ENCODE peak calls at places on chromosome 14, in four cellular contexts. One of them, this sample, is unnamed.

GRCh38 chr14:104749958-104750529 is 2.9 kb upstream of the SIVA1 start:
- DNase-seq in occipital lobe: no peak
- DNase-seq in activated CD4-positive, CD25-positive, alpha-beta regulatory T cell: no peak
- DNase-seq in GM04504: no peak
- DNase-seq in this sample: no peak

GRCh38 chr14:58789756-58790155 is 152.0 kb downstream of the DACT1 start:
- DNase-seq in occipital lobe: no peak
- DNase-seq in GM04504: no peak
- DNase-seq in activated CD4-positive, CD25-positive, alpha-beta regulatory T cell: no peak
- DNase-seq in this sample: no peak

GRCh38 chr14:28365510-28365909 is 401.1 kb upstream of the FOXG1 start:
- DNase-seq in GM04504: no peak
- DNase-seq in occipital lobe: no peak
- DNase-seq in activated CD4-positive, CD25-positive, alpha-beta regulatory T cell: no peak
- DNase-seq in this sample: no peak

GRCh38 chr14:91152499-91152898 is 38.6 kb downstream of the DGLUCY start:
- DNase-seq in GM04504: no peak
- DNase-seq in activated CD4-positive, CD25-positive, alpha-beta regulatory T cell: no peak
- DNase-seq in occipital lobe: no peak
- DNase-seq in this sample: no peak

GRCh38 chr14:56378046-56378445 is 201.6 kb upstream of the TMEM260 start:
- DNase-seq in activated CD4-positive, CD25-positive, alpha-beta regulatory T cell: no peak
- DNase-seq in GM04504: no peak
- DNase-seq in occipital lobe: no peak
- DNase-seq in this sample: no peak

GRCh38 chr14:50012644-50013043 is 103.7 kb downstream of the VCPKMT start:
- DNase-seq in GM04504: no peak
- DNase-seq in activated CD4-positive, CD25-positive, alpha-beta regulatory T cell: no peak
- DNase-seq in occipital lobe: no peak
- DNase-seq in this sample: no peak

GRCh38 chr14:23829736-23830474 is 123.7 kb upstream of the DHRS4 start:
- DNase-seq in occipital lobe: peak; percentile 2
- DNase-seq in activated CD4-positive, CD25-positive, alpha-beta regulatory T cell: no peak
- DNase-seq in GM04504: peak; percentile 76
- DNase-seq in this sample: no peak

GRCh38 chr14:98466807-98467206 is 805.2 kb downstream of the BCL11B start:
- DNase-seq in activated CD4-positive, CD25-positive, alpha-beta regulatory T cell: no peak
- DNase-seq in occipital lobe: no peak
- DNase-seq in GM04504: peak; percentile 28
- DNase-seq in this sample: no peak

GRCh38 chr14:104164512-104164911 is 26.1 kb downstream of the KIF26A start:
- DNase-seq in occipital lobe: no peak
- DNase-seq in activated CD4-positive, CD25-positive, alpha-beta regulatory T cell: no peak
- DNase-seq in GM04504: no peak
- DNase-seq in this sample: no peak

GRCh38 chr14:89669209-89669608 is 252.2 kb upstream of the FOXN3 start:
- DNase-seq in activated CD4-positive, CD25-positive, alpha-beta regulatory T cell: no peak
- DNase-seq in GM04504: no peak
- DNase-seq in occipital lobe: no peak
- DNase-seq in this sample: no peak

GRCh38 chr14:72000907-72001306 is 68.7 kb downstream of the RGS6 start:
- DNase-seq in activated CD4-positive, CD25-positive, alpha-beta regulatory T cell: no peak
- DNase-seq in GM04504: no peak
- DNase-seq in occipital lobe: no peak
- DNase-seq in this sample: no peak

GRCh38 chr14:105927094-105927475 is 400.7 kb downstream of the TMEM121 start:
- DNase-seq in GM04504: no peak
- DNase-seq in activated CD4-positive, CD25-positive, alpha-beta regulatory T cell: no peak
- DNase-seq in occipital lobe: no peak
- DNase-seq in this sample: no peak

GRCh38 chr14:93112891-93113677 is 2.6 kb downstream of the ITPK1 start:
- DNase-seq in activated CD4-positive, CD25-positive, alpha-beta regulatory T cell: peak; percentile 61
- DNase-seq in occipital lobe: peak; percentile 46
- DNase-seq in GM04504: peak; percentile 53
- DNase-seq in this sample: peak; percentile 61

GRCh38 chr14:64758711-64759554 is 54.7 kb downstream of the PLEKHG3 start:
- DNase-seq in activated CD4-positive, CD25-positive, alpha-beta regulatory T cell: no peak
- DNase-seq in occipital lobe: no peak
- DNase-seq in GM04504: peak; percentile 60
- DNase-seq in this sample: no peak

GRCh38 chr14:101810897-101811620 is 49.5 kb downstream of the PPP2R5C start:
- DNase-seq in GM04504: no peak
- DNase-seq in occipital lobe: no peak
- DNase-seq in activated CD4-positive, CD25-positive, alpha-beta regulatory T cell: no peak
- DNase-seq in this sample: no peak

GRCh38 chr14:82647088-82647697 is 1113.5 kb upstream of the SEL1L start:
- DNase-seq in occipital lobe: no peak
- DNase-seq in GM04504: no peak
- DNase-seq in activated CD4-positive, CD25-positive, alpha-beta regulatory T cell: no peak
- DNase-seq in this sample: no peak

GRCh38 chr14:78491015-78491414 is 320.8 kb downstream of the NRXN3 start:
- DNase-seq in GM04504: no peak
- DNase-seq in activated CD4-positive, CD25-positive, alpha-beta regulatory T cell: no peak
- DNase-seq in occipital lobe: no peak
- DNase-seq in this sample: no peak

GRCh38 chr14:76423534-76423933 is 47.6 kb downstream of the ESRRB start:
- DNase-seq in occipital lobe: no peak
- DNase-seq in GM04504: no peak
- DNase-seq in activated CD4-positive, CD25-positive, alpha-beta regulatory T cell: no peak
- DNase-seq in this sample: no peak

GRCh38 chr14:92244805-92245204 is 78.2 kb upstream of the SLC24A4 start:
- DNase-seq in activated CD4-positive, CD25-positive, alpha-beta regulatory T cell: no peak
- DNase-seq in GM04504: no peak
- DNase-seq in occipital lobe: no peak
- DNase-seq in this sample: no peak

GRCh38 chr14:67673451-67673850 is 981 bp downstream of the VTI1B start:
- DNase-seq in activated CD4-positive, CD25-positive, alpha-beta regulatory T cell: no peak
- DNase-seq in occipital lobe: no peak
- DNase-seq in GM04504: no peak
- DNase-seq in this sample: no peak

GRCh38 chr14:78345346-78345745 is 175.2 kb downstream of the NRXN3 start:
- DNase-seq in activated CD4-positive, CD25-positive, alpha-beta regulatory T cell: no peak
- DNase-seq in GM04504: no peak
- DNase-seq in occipital lobe: no peak
- DNase-seq in this sample: no peak

GRCh38 chr14:50320279-50320678 is 8.2 kb downstream of the DMAC2L start:
- DNase-seq in GM04504: no peak
- DNase-seq in activated CD4-positive, CD25-positive, alpha-beta regulatory T cell: no peak
- DNase-seq in occipital lobe: no peak
- DNase-seq in this sample: no peak

GRCh38 chr14:100582496-100583165 is 4.6 kb downstream of the BEGAIN start:
- DNase-seq in GM04504: no peak
- DNase-seq in activated CD4-positive, CD25-positive, alpha-beta regulatory T cell: no peak
- DNase-seq in occipital lobe: no peak
- DNase-seq in this sample: no peak

GRCh38 chr14:24937300-24937699 is 112.6 kb downstream of the STXBP6 start:
- DNase-seq in occipital lobe: no peak
- DNase-seq in GM04504: no peak
- DNase-seq in activated CD4-positive, CD25-positive, alpha-beta regulatory T cell: no peak
- DNase-seq in this sample: no peak

GRCh38 chr14:29421156-29421728 is 506.4 kb downstream of the PRKD1 start:
- DNase-seq in GM04504: no peak
- DNase-seq in occipital lobe: no peak
- DNase-seq in activated CD4-positive, CD25-positive, alpha-beta regulatory T cell: no peak
- DNase-seq in this sample: no peak

GRCh38 chr14:23005861-23006534 is 3.9 kb downstream of the C14orf93 start:
- DNase-seq in occipital lobe: no peak
- DNase-seq in activated CD4-positive, CD25-positive, alpha-beta regulatory T cell: no peak
- DNase-seq in GM04504: no peak
- DNase-seq in this sample: no peak

GRCh38 chr14:99735189-99736135 is 51.4 kb downstream of the CYP46A1 start:
- DNase-seq in occipital lobe: no peak
- DNase-seq in GM04504: no peak
- DNase-seq in activated CD4-positive, CD25-positive, alpha-beta regulatory T cell: no peak
- DNase-seq in this sample: no peak

GRCh38 chr14:31884238-31884637 is 192.9 kb upstream of the ARHGAP5 start:
- DNase-seq in occipital lobe: no peak
- DNase-seq in activated CD4-positive, CD25-positive, alpha-beta regulatory T cell: no peak
- DNase-seq in GM04504: no peak
- DNase-seq in this sample: no peak

GRCh38 chr14:101362529-101363260 is 198.6 kb upstream of the DIO3 start:
- DNase-seq in occipital lobe: no peak
- DNase-seq in activated CD4-positive, CD25-positive, alpha-beta regulatory T cell: no peak
- DNase-seq in GM04504: no peak
- DNase-seq in this sample: no peak

GRCh38 chr14:92121207-92121669 is 268 bp downstream of the NDUFB1 start:
- DNase-seq in activated CD4-positive, CD25-positive, alpha-beta regulatory T cell: no peak
- DNase-seq in GM04504: peak; percentile 18
- DNase-seq in occipital lobe: no peak
- DNase-seq in this sample: no peak

GRCh38 chr14:90105756-90106155 is 44.0 kb downstream of the KCNK13 start:
- DNase-seq in occipital lobe: no peak
- DNase-seq in GM04504: no peak
- DNase-seq in activated CD4-positive, CD25-positive, alpha-beta regulatory T cell: no peak
- DNase-seq in this sample: no peak

GRCh38 chr14:55255185-55255584 is 16.0 kb upstream of the FBXO34 start:
- DNase-seq in activated CD4-positive, CD25-positive, alpha-beta regulatory T cell: no peak
- DNase-seq in occipital lobe: no peak
- DNase-seq in GM04504: no peak
- DNase-seq in this sample: no peak

GRCh38 chr14:22225526-22226133 is 363.4 kb downstream of the DAD1 start:
- DNase-seq in occipital lobe: no peak
- DNase-seq in GM04504: no peak
- DNase-seq in activated CD4-positive, CD25-positive, alpha-beta regulatory T cell: no peak
- DNase-seq in this sample: no peak

GRCh38 chr14:68172216-68172615 is 352.6 kb downstream of the RAD51B start:
- DNase-seq in GM04504: no peak
- DNase-seq in occipital lobe: no peak
- DNase-seq in activated CD4-positive, CD25-positive, alpha-beta regulatory T cell: no peak
- DNase-seq in this sample: no peak

GRCh38 chr14:24013654-24014514 is 25.2 kb downstream of the DHRS4L2 start:
- DNase-seq in GM04504: peak; percentile 46
- DNase-seq in activated CD4-positive, CD25-positive, alpha-beta regulatory T cell: no peak
- DNase-seq in occipital lobe: no peak
- DNase-seq in this sample: peak; percentile 71

GRCh38 chr14:76759589-76759988 is 1.7 kb upstream of the VASH1 start:
- DNase-seq in GM04504: no peak
- DNase-seq in activated CD4-positive, CD25-positive, alpha-beta regulatory T cell: no peak
- DNase-seq in occipital lobe: no peak
- DNase-seq in this sample: no peak

GRCh38 chr14:74647834-74648361 is 35.9 kb upstream of the LTBP2 start:
- DNase-seq in GM04504: no peak
- DNase-seq in occipital lobe: no peak
- DNase-seq in activated CD4-positive, CD25-positive, alpha-beta regulatory T cell: no peak
- DNase-seq in this sample: no peak

GRCh38 chr14:20630340-20631022 is 11.0 kb downstream of the OR6S1 start:
- DNase-seq in occipital lobe: no peak
- DNase-seq in activated CD4-positive, CD25-positive, alpha-beta regulatory T cell: no peak
- DNase-seq in GM04504: no peak
- DNase-seq in this sample: peak; percentile 34

GRCh38 chr14:99246536-99247083 is 25.4 kb downstream of the BCL11B start:
- DNase-seq in activated CD4-positive, CD25-positive, alpha-beta regulatory T cell: no peak
- DNase-seq in GM04504: no peak
- DNase-seq in occipital lobe: no peak
- DNase-seq in this sample: no peak

This sample was measured in memory B cell.